ENCODE peak calls at places on chromosomes 7 and 10, in eight cellular contexts. J, V, M, I, Y, B, T and E are unnamed samples.

GRCh38 chr10:33413093-33413442 is 78.6 kb upstream of the NRP1 start:
- DNase-seq in M (no peak), V (no peak), J (no peak), B (no peak), Y (no peak), T (no peak), I (no peak), E (peak)

GRCh38 chr7:3991771-3992231 is 690.3 kb upstream of the FOXK1 start:
- DNase-seq in Y (no peak), J (no peak), I (no peak), M (no peak), B (no peak), V (no peak), T (no peak), E (no peak)

GRCh38 chr10:110219884-110220283 is 12.5 kb downstream of the MXI1 start:
- DNase-seq in T (no peak), V (no peak), J (no peak), I (no peak), M (no peak), B (no peak), Y (no peak), E (no peak)

GRCh38 chr7:94655884-94656657 is at the start of gene SGCE:
- DNase-seq in T (peak), B (peak), M (peak), I (peak), J (peak), V (peak), Y (peak), E (peak)

GRCh38 chr10:77873558-77874380 is 52.8 kb downstream of the DLG5 start:
- DNase-seq in I (peak), M (no peak), B (peak), T (peak), V (peak), J (no peak), Y (no peak), E (peak)

GRCh38 chr7:40403664-40404476 is 269.1 kb downstream of the SUGCT start:
- DNase-seq in I (no peak), Y (no peak), B (no peak), M (no peak), T (no peak), V (no peak), J (no peak), E (no peak)

GRCh38 chr7:90736968-90737939 is 141.1 kb downstream of the CDK14 start:
- DNase-seq in T (peak), V (no peak), J (no peak), M (no peak), B (no peak), I (no peak), Y (peak), E (no peak)

GRCh38 chr7:31492086-31492485 is 21.8 kb upstream of the ITPRID1 start:
- DNase-seq in M (no peak), B (no peak), T (no peak), Y (no peak), I (no peak), J (no peak), V (no peak), E (no peak)

GRCh38 chr7:36082910-36083309 is 70.1 kb upstream of the EEPD1 start:
- DNase-seq in I (no peak), J (peak), M (peak), T (no peak), V (no peak), B (no peak), Y (no peak), E (no peak)

GRCh38 chr10:80199828-80200227 is 5.5 kb downstream of the ANXA11 start:
- DNase-seq in Y (no peak), M (no peak), I (peak), T (no peak), B (peak), J (peak), V (no peak), E (no peak)

GRCh38 chr7:99623091-99623693 is 6.4 kb downstream of the ZSCAN25 start:
- DNase-seq in B (no peak), M (no peak), T (no peak), V (no peak), Y (no peak), I (no peak), J (no peak), E (no peak)

GRCh38 chr7:135170223-135170997 is at the start of gene CYREN:
- DNase-seq in B (peak), J (peak), I (peak), M (peak), Y (peak), T (peak), V (peak), E (peak)

GRCh38 chr10:129705676-129706075 is 238.6 kb downstream of the MGMT start:
- DNase-seq in T (no peak), M (no peak), I (no peak), V (no peak), J (no peak), Y (no peak), B (no peak), E (no peak)

GRCh38 chr10:6346621-6347020 is 143.9 kb downstream of the PFKFB3 start:
- DNase-seq in J (no peak), I (no peak), T (no peak), V (no peak), Y (no peak), M (no peak), B (peak), E (no peak)

GRCh38 chr7:133977409-133978274 is 149.5 kb upstream of the LRGUK start:
- DNase-seq in I (no peak), Y (peak), T (peak), V (no peak), J (no peak), M (no peak), B (no peak), E (peak)

GRCh38 chr7:116340201-116340847 is 130.0 kb downstream of the TES start:
- DNase-seq in T (no peak), M (no peak), Y (no peak), I (no peak), J (no peak), B (no peak), V (no peak), E (peak)

GRCh38 chr10:7260412-7260900 is 150.4 kb downstream of the SFMBT2 start:
- DNase-seq in V (peak), M (peak), T (peak), Y (peak), B (peak), J (peak), I (peak), E (peak)

GRCh38 chr10:88343761-88344484 is 239.2 kb downstream of the RNLS start:
- DNase-seq in J (no peak), Y (no peak), V (no peak), B (peak), M (no peak), I (no peak), T (no peak), E (no peak)

GRCh38 chr10:78579586-78579985 is 489.2 kb upstream of the ZMIZ1 start:
- DNase-seq in B (no peak), M (no peak), T (no peak), J (no peak), I (no peak), V (no peak), Y (no peak), E (no peak)

GRCh38 chr10:43073721-43074120 is 3.1 kb upstream of the RET start:
- DNase-seq in V (no peak), I (no peak), M (no peak), Y (no peak), T (no peak), B (no peak), J (no peak), E (no peak)

GRCh38 chr10:110008518-110009339 is 945 bp downstream of the ADD3 start:
- DNase-seq in M (peak), Y (peak), I (peak), V (no peak), J (peak), B (peak), T (peak), E (peak)

GRCh38 chr7:49398236-49398635 is 375.2 kb upstream of the VWC2 start:
- DNase-seq in V (no peak), I (no peak), Y (no peak), M (no peak), B (no peak), T (no peak), J (no peak), E (no peak)

GRCh38 chr7:33750177-33750576 is 155.2 kb upstream of the BMPER start:
- DNase-seq in B (peak), Y (peak), I (no peak), J (no peak), V (no peak), M (no peak), T (no peak), E (no peak)

GRCh38 chr10:103709341-103709920 is 145.9 kb downstream of the SH3PXD2A start:
- DNase-seq in B (peak), J (no peak), V (peak), I (no peak), Y (no peak), M (no peak), T (no peak), E (peak)

GRCh38 chr7:130365511-130366441 is 14.5 kb upstream of the CPA1 start:
- DNase-seq in B (peak), Y (no peak), I (no peak), T (no peak), V (no peak), M (peak), J (peak), E (peak)

GRCh38 chr7:26090927-26091519 is 61.0 kb upstream of the NFE2L3 start:
- DNase-seq in B (peak), J (peak), V (peak), I (peak), Y (peak), M (peak), T (peak), E (peak)

GRCh38 chr10:119238577-119238976 is 31.2 kb downstream of the GRK5 start:
- DNase-seq in J (no peak), V (no peak), M (no peak), T (no peak), I (no peak), Y (no peak), B (no peak), E (no peak)

GRCh38 chr10:119233821-119234220 is 26.4 kb downstream of the GRK5 start:
- DNase-seq in V (no peak), M (no peak), Y (no peak), B (no peak), J (no peak), T (no peak), I (no peak), E (no peak)

GRCh38 chr10:119241066-119241465 is 33.7 kb downstream of the GRK5 start:
- DNase-seq in Y (no peak), B (no peak), I (no peak), T (no peak), J (no peak), V (no peak), M (no peak), E (no peak)

GRCh38 chr10:119235381-119235780 is 28.0 kb downstream of the GRK5 start:
- DNase-seq in Y (no peak), J (no peak), M (no peak), T (no peak), V (no peak), I (no peak), B (peak), E (no peak)

DNA sequence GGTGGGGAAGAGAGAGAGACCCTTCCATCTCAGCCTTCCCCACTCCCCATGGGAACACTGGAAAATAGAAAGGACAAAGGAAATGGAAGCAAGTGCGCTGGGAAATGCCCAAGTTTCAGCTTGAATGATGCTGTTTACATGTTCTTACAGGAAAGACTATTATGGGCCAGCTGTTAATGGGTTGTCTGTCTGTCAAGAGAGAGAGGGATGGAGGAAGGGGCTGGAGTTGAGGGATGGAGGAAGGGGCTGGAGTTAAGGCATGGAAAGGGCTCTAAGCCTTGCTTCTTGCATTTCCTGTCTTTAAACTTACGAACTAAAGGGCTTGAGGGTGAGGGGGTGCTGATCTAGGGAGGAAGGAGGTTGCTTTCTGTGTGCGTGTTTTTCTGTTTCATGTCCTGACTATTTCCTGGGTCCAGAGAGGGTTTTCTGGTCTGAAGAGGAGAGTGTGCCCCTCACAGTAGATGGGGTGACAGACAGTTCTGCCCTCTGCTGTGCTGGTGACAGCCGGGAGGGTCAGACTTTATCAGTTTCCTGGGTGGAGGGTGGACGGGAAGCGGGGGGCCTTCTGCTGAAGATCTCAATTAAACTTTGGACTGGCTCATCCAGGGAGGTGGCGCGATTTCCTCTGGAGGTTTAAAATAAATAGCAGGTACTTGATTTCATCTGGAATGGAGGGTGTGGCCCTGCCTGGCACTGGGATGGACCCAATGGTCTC is 30.5 kb downstream of the GRK5 start:
- DNase-seq in T (peak), I (no peak), J (peak), M (no peak), Y (no peak), B (no peak), V (no peak), E (no peak)
- TF ChIP-seq EZH2phosphoT487 in T (no peak), I (no peak), J (no peak), M (no peak), Y (no peak), B (no peak), V (no peak), E (no peak)

GRCh38 chr7:131533151-131533559 is 23.3 kb downstream of the PODXL start:
- DNase-seq in J (no peak), V (no peak), B (no peak), Y (no peak), T (no peak), I (no peak), M (no peak), E (no peak)

GRCh38 chr7:131536361-131536849 is 20.0 kb downstream of the PODXL start:
- DNase-seq in M (no peak), Y (no peak), I (no peak), T (no peak), B (no peak), J (no peak), V (no peak), E (no peak)

GRCh38 chr7:131537581-131537980 is 18.8 kb downstream of the PODXL start:
- DNase-seq in I (no peak), T (no peak), M (no peak), V (no peak), B (peak), J (no peak), Y (no peak), E (no peak)

GRCh38 chr7:131532570-131533091 is 23.8 kb downstream of the PODXL start:
- DNase-seq in J (no peak), T (no peak), V (no peak), I (no peak), B (no peak), Y (no peak), M (no peak), E (no peak)

GRCh38 chr7:131533566-131534561 is 22.6 kb downstream of the PODXL start:
- DNase-seq in V (no peak), I (no peak), B (no peak), J (no peak), Y (no peak), T (no peak), M (no peak), E (no peak)
- TF ChIP-seq EZH2phosphoT487 in V (no peak), I (no peak), B (no peak), J (no peak), Y (no peak), T (no peak), M (no peak), E (no peak)

GRCh38 chr10:1162481-1163203 is 106.5 kb downstream of the WDR37 start:
- DNase-seq in M (no peak), V (no peak), B (no peak), T (no peak), J (no peak), Y (no peak), I (no peak), E (no peak)
- TF ChIP-seq EZH2phosphoT487 in M (no peak), V (no peak), B (no peak), T (no peak), J (no peak), Y (no peak), I (no peak), E (no peak)

DNA sequence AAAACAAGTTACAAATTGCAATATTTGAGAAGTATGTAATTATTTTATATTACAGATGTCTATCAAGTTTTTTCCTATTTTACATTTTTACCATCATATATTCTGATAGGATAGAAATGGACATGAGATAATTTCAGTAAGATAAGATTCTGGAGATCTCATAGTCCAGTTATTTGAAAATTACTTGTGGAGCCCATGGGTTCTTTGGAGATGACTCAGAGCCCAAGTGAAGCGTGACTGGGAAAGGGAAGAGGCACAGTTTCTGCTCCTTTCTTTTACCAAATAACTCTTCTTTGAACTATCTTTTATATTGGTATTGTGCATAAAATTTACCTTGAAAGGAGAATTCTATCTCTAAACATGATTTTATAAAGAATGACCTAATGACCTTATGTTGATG is 2.4 kb downstream of the CD36 start:
- DNase-seq in I (no peak), J (no peak), V (no peak), B (peak), Y (no peak), T (no peak), M (no peak), E (peak)
- TF ChIP-seq EZH2phosphoT487 in I (no peak), J (no peak), V (no peak), B (no peak), Y (no peak), T (no peak), M (no peak), E (no peak)

GRCh38 chr10:132796846-132797245 is 10.9 kb upstream of the NKX6-2 start:
- DNase-seq in I (no peak), B (no peak), T (no peak), M (no peak), V (no peak), Y (no peak), J (no peak), E (no peak)

GRCh38 chr10:132802048-132802447 is 16.1 kb upstream of the NKX6-2 start:
- DNase-seq in J (no peak), V (no peak), Y (no peak), I (no peak), T (no peak), B (no peak), M (no peak), E (no peak)

GRCh38 chr10:132798876-132799275 is 12.9 kb upstream of the NKX6-2 start:
- DNase-seq in J (no peak), V (no peak), M (no peak), B (no peak), I (no peak), T (no peak), Y (no peak), E (no peak)

GRCh38 chr10:132799856-132800255 is 13.9 kb upstream of the NKX6-2 start:
- DNase-seq in Y (no peak), M (no peak), B (no peak), I (no peak), T (no peak), V (no peak), J (no peak), E (no peak)

DNA sequence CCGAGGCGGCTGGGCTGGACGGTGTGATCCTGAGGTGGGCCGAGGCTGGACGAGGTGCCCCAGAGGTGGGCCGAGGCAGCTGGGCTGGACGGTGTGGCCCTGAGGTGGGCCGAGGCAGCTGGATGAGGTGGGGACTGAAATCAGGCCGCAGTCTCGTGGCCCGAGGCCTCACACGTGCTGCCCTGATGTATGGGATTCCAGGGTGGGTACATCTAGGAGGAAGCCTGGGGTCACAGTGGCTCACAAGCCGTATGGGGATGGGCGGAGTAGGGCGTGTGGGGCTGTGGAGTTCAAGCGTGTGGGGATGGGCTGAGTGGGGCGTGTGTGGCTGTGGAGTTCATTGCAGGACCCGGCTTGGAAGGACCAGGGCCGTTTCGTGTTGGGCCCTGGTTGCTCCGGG is 12.5 kb upstream of the NKX6-2 start:
- DNase-seq in J (no peak), B (no peak), M (no peak), V (no peak), T (no peak), Y (no peak), I (no peak), E (no peak)
- TF ChIP-seq EZH2phosphoT487 in J (no peak), B (no peak), M (no peak), V (no peak), T (no peak), Y (no peak), I (no peak), E (no peak)